ENCODE peak calls at places on chromosomes 3 and 15, in six cellular contexts. Y, R, W, E, X and A are unnamed samples.

GRCh38 chr15:41798607-41799487 is 24.6 kb downstream of the MAPKBP1 start:
- DNase-seq in Y (no peak), R (no peak), W (no peak), E (no peak), X (no peak), A (peak)

GRCh38 chr3:190581041-190581501 is 67.2 kb downstream of the IL1RAP start:
- DNase-seq in Y (peak), R (peak), W (peak), E (no peak), X (no peak), A (peak)

GRCh38 chr3:83968386-83968785 is 990.4 kb upstream of the CADM2 start:
- DNase-seq in Y (no peak), R (no peak), W (no peak), E (no peak), X (no peak), A (no peak)

GRCh38 chr3:43425829-43426228 is 139.5 kb downstream of the SNRK start:
- DNase-seq in Y (no peak), R (no peak), W (no peak), E (no peak), X (no peak), A (no peak)

GRCh38 chr3:183988216-183988790 is 29.4 kb downstream of the ABCC5 start:
- DNase-seq in Y (peak), R (no peak), W (peak), E (no peak), X (no peak), A (peak)

GRCh38 chr3:170717410-170718402 is 131.8 kb upstream of the SLC7A14 start:
- DNase-seq in Y (peak), R (no peak), W (peak), E (no peak), X (no peak), A (no peak)

GRCh38 chr3:181316481-181316880 is 326.9 kb upstream of the DNAJC19 start:
- DNase-seq in Y (no peak), R (no peak), W (no peak), E (no peak), X (no peak), A (no peak)

GRCh38 chr3:126982125-126982521 is 792 bp upstream of the PLXNA1 start:
- DNase-seq in Y (peak), R (no peak), W (peak), E (peak), X (no peak), A (no peak)

GRCh38 chr15:62591842-62592838 is 427.1 kb upstream of the C2CD4B start:
- DNase-seq in Y (peak), R (no peak), W (no peak), E (no peak), X (no peak), A (peak)

GRCh38 chr3:187713504-187713903 is 11.1 kb upstream of the RTP2 start:
- DNase-seq in Y (peak), R (no peak), W (no peak), E (no peak), X (no peak), A (no peak)

GRCh38 chr3:120472121-120472844 is 21.5 kb upstream of the FSTL1 start:
- DNase-seq in Y (no peak), R (no peak), W (no peak), E (no peak), X (no peak), A (no peak)

GRCh38 chr15:52735231-52736089 is 54.7 kb downstream of the ONECUT1 start:
- DNase-seq in Y (peak), R (peak), W (peak), E (peak), X (peak), A (peak)

GRCh38 chr3:16357698-16358097 is 92.7 kb downstream of the OXNAD1 start:
- DNase-seq in Y (no peak), R (no peak), W (no peak), E (no peak), X (no peak), A (no peak)

GRCh38 chr3:124276163-124276862 is 284.4 kb upstream of the ROPN1 start:
- DNase-seq in Y (no peak), R (no peak), W (no peak), E (no peak), X (no peak), A (no peak)

GRCh38 chr3:194928183-194928736 is 242.6 kb downstream of the FAM43A start:
- DNase-seq in Y (peak), R (no peak), W (no peak), E (no peak), X (no peak), A (peak)

GRCh38 chr15:74269362-74270035 is 33.4 kb downstream of the CCDC33 start:
- DNase-seq in Y (no peak), R (no peak), W (no peak), E (no peak), X (no peak), A (no peak)

GRCh38 chr3:108863799-108864135 is 41.2 kb downstream of the TRAT1 start:
- DNase-seq in Y (no peak), R (no peak), W (no peak), E (no peak), X (no peak), A (no peak)

GRCh38 chr3:76429536-76430177 is 610.2 kb upstream of the ROBO2 start:
- DNase-seq in Y (no peak), R (no peak), W (no peak), E (no peak), X (no peak), A (no peak)

GRCh38 chr15:51842265-51842664 is 12.8 kb downstream of the TMOD3 start:
- DNase-seq in Y (no peak), R (no peak), W (no peak), E (no peak), X (no peak), A (no peak)

GRCh38 chr3:12478326-12478725 is 6.0 kb upstream of the TSEN2 start:
- DNase-seq in Y (no peak), R (no peak), W (no peak), E (no peak), X (no peak), A (no peak)

GRCh38 chr3:150314248-150315027 is 93.7 kb upstream of the TSC22D2 start:
- DNase-seq in Y (no peak), R (no peak), W (no peak), E (no peak), X (no peak), A (no peak)

GRCh38 chr15:73982251-73982962 is 9.7 kb downstream of the STOML1 start:
- DNase-seq in Y (peak), R (peak), W (peak), E (no peak), X (no peak), A (peak)

GRCh38 chr3:173706630-173707029 is 309.1 kb downstream of the NLGN1 start:
- DNase-seq in Y (no peak), R (no peak), W (no peak), E (no peak), X (no peak), A (no peak)

GRCh38 chr3:2097641-2098191 is 950 bp upstream of the CNTN4 start:
- DNase-seq in Y (peak), R (no peak), W (no peak), E (no peak), X (no peak), A (no peak)

GRCh38 chr3:134334901-134335280 is 39.4 kb downstream of the AMOTL2 start:
- DNase-seq in Y (no peak), R (no peak), W (no peak), E (no peak), X (no peak), A (no peak)

GRCh38 chr3:69226071-69226470 is 103.7 kb upstream of the LMOD3 start:
- DNase-seq in Y (no peak), R (no peak), W (no peak), E (no peak), X (no peak), A (no peak)

GRCh38 chr3:140896997-140897396 is 44.6 kb upstream of the SLC25A36 start:
- DNase-seq in Y (no peak), R (no peak), W (no peak), E (no peak), X (no peak), A (no peak)

GRCh38 chr15:22893881-22894280 is 55.4 kb downstream of the NIPA2 start:
- DNase-seq in Y (no peak), R (no peak), W (no peak), E (no peak), X (no peak), A (no peak)

GRCh38 chr15:80791004-80791403 is 11.8 kb downstream of the CEMIP start:
- DNase-seq in Y (no peak), R (no peak), W (no peak), E (no peak), X (no peak), A (no peak)

GRCh38 chr3:32226875-32227500 is 11.5 kb upstream of the CMTM8 start:
- DNase-seq in Y (peak), R (no peak), W (no peak), E (no peak), X (no peak), A (peak)

GRCh38 chr3:125141596-125142417 is 70.7 kb downstream of the SLC12A8 start:
- DNase-seq in Y (no peak), R (no peak), W (peak), E (peak), X (no peak), A (peak)

GRCh38 chr15:44264148-44264547 is 24.4 kb upstream of the GOLM2 start:
- DNase-seq in Y (no peak), R (no peak), W (no peak), E (no peak), X (no peak), A (no peak)

GRCh38 chr15:39199076-39199475 is 381.8 kb upstream of the THBS1 start:
- DNase-seq in Y (peak), R (no peak), W (no peak), E (no peak), X (no peak), A (no peak)

GRCh38 chr3:189839576-189839975 is 208.4 kb downstream of the TP63 start:
- DNase-seq in Y (peak), R (peak), W (no peak), E (no peak), X (no peak), A (peak)

GRCh38 chr15:39501366-39501765 is 79.5 kb upstream of the THBS1 start:
- DNase-seq in Y (peak), R (no peak), W (no peak), E (no peak), X (peak), A (no peak)

GRCh38 chr3:57659810-57660439 is 33.0 kb downstream of the DENND6A start:
- DNase-seq in Y (no peak), R (no peak), W (no peak), E (no peak), X (no peak), A (no peak)

GRCh38 chr3:69095636-69096035 is 10.9 kb downstream of the ARL6IP5 start:
- DNase-seq in Y (peak), R (no peak), W (no peak), E (no peak), X (no peak), A (no peak)